ENCODE peak calls at places on chromosomes 4 and X, in seven cellular contexts. A is IMR-90, F is H9, Y is neuronal stem cell, H is mesenchymal stem cell, U is trophoblast cell, Q is H1. M is an unnamed sample.

GRCh38 chr4:4386736-4387392 is at the start of gene NSG1:
- DNase-seq in Q (peak), Y (peak), U (no peak), H (peak), A (peak), F (no peak), M (no peak)

GRCh38 chrX:51894697-51895336 is 1.4 kb downstream of the MAGED1 start:
- DNase-seq in U (no peak), Q (peak), A (peak), H (peak), Y (no peak), F (no peak), M (peak)

GRCh38 chrX:2398341-2398656 is 102.5 kb downstream of the DHRSX start:
- DNase-seq in Y (no peak), H (no peak), F (no peak), A (no peak), U (no peak), Q (no peak), M (no peak)

GRCh38 chr4:76782837-76783236 is 115.1 kb downstream of the SOWAHB start:
- DNase-seq in A (peak), F (no peak), Y (no peak), H (peak), Q (no peak), U (no peak), M (peak)

GRCh38 chr4:164716901-164717300 is 37.0 kb upstream of the SMIM31 start:
- DNase-seq in Q (no peak), F (peak), U (peak), Y (no peak), H (no peak), A (no peak), M (peak)

GRCh38 chrX:119145241-119145653 is 17.6 kb upstream of the KIAA1210 start:
- DNase-seq in A (no peak), Q (peak), H (no peak), U (no peak), F (peak), Y (no peak), M (peak)

GRCh38 chr4:8033067-8033755 is 93.5 kb upstream of the AFAP1 start:
- DNase-seq in U (no peak), H (no peak), A (no peak), Q (no peak), Y (no peak), F (no peak), M (no peak)

GRCh38 chr4:130747842-130748241 is 1651.9 kb downstream of the C4orf33 start:
- DNase-seq in H (peak), U (no peak), A (no peak), Y (no peak), F (no peak), Q (no peak), M (peak)

GRCh38 chr4:19382993-19383392 is 868.7 kb upstream of the SLIT2 start:
- DNase-seq in F (no peak), Y (no peak), A (peak), U (peak), H (peak), Q (no peak), M (no peak)

GRCh38 chrX:46381630-46382029 is 163.6 kb downstream of the ZNF674 start:
- DNase-seq in A (peak), H (peak), F (peak), Q (peak), U (no peak), Y (peak), M (peak)

GRCh38 chrX:44244008-44244407 is 99.5 kb downstream of the EFHC2 start:
- DNase-seq in U (peak), F (no peak), Q (no peak), A (peak), Y (peak), H (peak), M (peak)

GRCh38 chrX:131816551-131817136 is 206.5 kb upstream of the STK26 start:
- DNase-seq in H (no peak), F (no peak), Y (no peak), A (peak), Q (no peak), U (peak), M (no peak)
- H2BK120ac ChIP-seq in H (no peak), F (no peak), Y (no peak), A (no peak), Q (no peak), U (no peak), M (no peak)

DNA sequence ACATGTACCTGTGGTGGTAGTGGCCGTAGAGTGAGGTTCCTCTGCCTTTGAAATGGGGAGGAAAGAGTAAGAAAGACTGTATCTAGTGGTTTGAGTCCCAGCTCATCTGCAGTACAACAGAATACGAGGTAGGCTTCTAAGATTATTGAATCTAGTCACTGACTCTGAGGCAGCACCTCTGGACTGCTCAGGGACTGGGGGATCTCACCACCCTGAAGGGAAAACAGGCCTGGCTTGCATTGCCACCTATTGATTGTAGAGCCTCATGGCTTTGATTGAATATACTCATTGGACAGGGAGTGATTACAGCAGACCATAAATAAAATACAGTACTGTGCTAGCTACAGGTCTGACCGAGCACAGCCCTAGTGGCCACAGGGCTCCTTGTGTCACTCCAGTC is 50.5 kb downstream of the GPR174 start:
- DNase-seq in U (no peak), F (no peak), A (no peak), Y (no peak), Q (no peak), H (no peak), M (no peak)
- H2BK120ac ChIP-seq in U (no peak), F (no peak), A (no peak), Y (no peak), Q (no peak), H (no peak), M (no peak)

DNA sequence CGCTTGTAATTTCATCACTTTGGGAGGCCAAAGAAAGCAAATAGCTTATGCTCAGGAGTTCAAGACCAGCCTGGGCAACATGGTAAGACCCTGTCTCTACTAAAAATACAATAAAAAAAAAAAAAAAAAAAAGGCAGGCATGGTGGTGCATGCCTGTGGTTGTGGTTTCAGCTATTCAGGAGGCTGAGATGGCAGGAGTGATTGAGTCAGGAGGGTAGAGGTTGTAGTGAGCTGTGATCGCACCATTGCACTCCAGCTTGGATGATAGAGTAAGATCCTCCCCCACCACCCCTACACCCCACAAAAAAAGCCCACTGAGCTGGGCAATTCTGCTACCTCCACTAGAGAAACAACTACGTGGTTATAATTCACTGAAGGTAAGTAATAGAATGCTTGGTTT is 118.8 kb upstream of the PCDH18 start:
- DNase-seq in H (peak), Y (no peak), U (no peak), F (no peak), A (peak), Q (no peak), M (no peak)
- H2BK120ac ChIP-seq in H (no peak), Y (no peak), U (no peak), F (no peak), A (peak), Q (no peak), M (no peak)

DNA sequence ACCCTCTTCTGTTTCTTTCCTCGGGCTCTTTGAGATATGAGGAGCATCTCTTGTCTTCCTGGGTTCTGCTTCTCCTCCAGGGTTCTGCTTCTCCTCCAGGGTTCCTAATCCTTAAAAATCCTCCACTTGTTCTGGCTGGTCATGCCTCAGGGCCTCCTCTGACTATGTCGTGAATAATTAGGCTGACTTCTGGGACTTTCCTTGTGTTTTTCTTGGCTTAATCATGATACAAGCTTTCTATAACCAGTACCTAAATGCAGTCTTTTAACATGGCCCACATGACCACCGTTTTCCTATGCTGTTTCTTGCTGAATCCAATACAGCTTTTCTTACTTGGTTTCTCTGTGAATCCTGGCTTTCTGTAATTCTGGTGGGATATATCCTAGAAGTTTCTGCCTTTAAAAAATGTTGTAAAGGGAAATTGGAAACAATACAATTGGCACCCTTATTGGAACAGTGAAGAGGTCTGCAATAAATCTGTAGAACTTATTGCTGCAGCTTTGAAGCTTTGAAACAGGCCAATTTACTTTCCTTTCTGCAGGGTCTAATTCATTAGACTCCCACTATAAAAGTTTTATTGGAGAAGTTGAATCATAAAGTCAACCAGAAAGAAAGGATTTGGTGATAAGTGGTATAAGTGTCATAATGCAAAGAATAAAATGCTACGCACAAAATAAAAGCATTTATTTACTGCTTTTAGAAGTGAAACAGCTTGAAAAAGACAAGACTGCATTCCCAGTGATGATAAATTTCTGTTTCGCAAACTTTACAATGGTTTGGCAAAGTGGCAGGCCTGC is 213.2 kb downstream of the UGT8 start:
- DNase-seq in F (no peak), Q (no peak), Y (no peak), H (no peak), U (no peak), A (no peak), M (peak)
- H2BK120ac ChIP-seq in F (no peak), Q (no peak), Y (no peak), H (no peak), U (no peak), A (no peak), M (no peak)

GRCh38 chr4:185914583-185915199 is 102.7 kb upstream of the SORBS2 start:
- DNase-seq in A (peak), Y (no peak), H (peak), Q (no peak), F (no peak), U (no peak), M (no peak)

GRCh38 chr4:185909959-185910358 is 98.0 kb upstream of the SORBS2 start:
- DNase-seq in F (no peak), U (no peak), Q (no peak), A (no peak), H (no peak), Y (no peak), M (no peak)

GRCh38 chr4:185912779-185913178 is 100.8 kb upstream of the SORBS2 start:
- DNase-seq in Y (no peak), U (no peak), Q (no peak), A (no peak), F (no peak), H (no peak), M (no peak)

GRCh38 chr4:185915271-185915670 is 103.3 kb upstream of the SORBS2 start:
- DNase-seq in F (no peak), Q (no peak), A (no peak), U (no peak), H (no peak), Y (no peak), M (no peak)

DNA sequence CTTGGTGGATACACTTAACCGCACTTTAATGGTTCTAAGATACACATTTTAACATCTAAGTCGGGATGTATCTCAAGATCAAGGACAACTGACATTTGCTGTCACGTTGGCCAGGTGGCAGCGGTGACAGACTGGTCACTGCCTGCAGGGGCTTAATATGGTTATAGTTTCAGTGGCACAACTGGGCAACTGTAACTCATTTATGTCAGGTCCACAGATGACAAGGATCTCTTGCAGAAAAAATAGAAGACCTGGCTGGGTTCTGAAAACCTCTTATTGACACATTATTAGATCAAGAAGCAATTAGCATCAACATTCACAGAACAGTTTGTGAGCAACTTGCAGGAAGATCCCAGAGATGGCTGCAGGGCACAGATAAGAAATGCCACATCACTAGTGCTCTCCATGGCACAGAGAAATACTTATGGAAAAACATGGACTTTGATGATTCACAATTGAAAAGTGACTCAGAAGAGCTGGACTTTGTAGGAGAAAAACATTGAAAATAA is 99.6 kb upstream of the SORBS2 start:
- DNase-seq in Y (no peak), H (no peak), Q (no peak), F (no peak), A (peak), U (no peak), M (no peak)
- H2BK120ac ChIP-seq in Y (no peak), H (no peak), Q (no peak), F (no peak), A (no peak), U (no peak), M (no peak)

GRCh38 chr4:94763005-94763404 is 5.2 kb downstream of the BMPR1B start:
- DNase-seq in F (no peak), U (no peak), A (no peak), H (no peak), Y (no peak), Q (no peak), M (no peak)
- H2BK120ac ChIP-seq in F (no peak), U (no peak), A (no peak), H (no peak), Y (no peak), Q (no peak), M (no peak)

GRCh38 chrX:129642641-129643040 is 12.1 kb downstream of the APLN start:
- DNase-seq in Y (no peak), Q (no peak), A (no peak), F (no peak), U (no peak), H (peak), M (no peak)

GRCh38 chrX:129641941-129642340 is 12.8 kb downstream of the APLN start:
- DNase-seq in U (no peak), Q (no peak), Y (no peak), F (no peak), A (peak), H (peak), M (no peak)

GRCh38 chrX:129638917-129639316 is 15.8 kb downstream of the APLN start:
- DNase-seq in Q (no peak), A (no peak), F (peak), U (no peak), H (no peak), Y (no peak), M (peak)

GRCh38 chrX:129637217-129638109 is 17.3 kb downstream of the APLN start:
- DNase-seq in U (peak), F (peak), Y (peak), Q (peak), A (peak), H (peak), M (peak)

GRCh38 chrX:129640737-129641136 is 14.0 kb downstream of the APLN start:
- DNase-seq in U (no peak), Q (no peak), F (no peak), H (no peak), Y (no peak), A (no peak), M (no peak)
- H2BK120ac ChIP-seq in U (no peak), Q (no peak), F (no peak), H (no peak), Y (no peak), A (no peak), M (no peak)

GRCh38 chr4:37326852-37327251 is 82.3 kb downstream of the NWD2 start:
- DNase-seq in U (no peak), A (no peak), Q (no peak), F (no peak), H (no peak), Y (no peak), M (no peak)

GRCh38 chr4:37320518-37321235 is 76.1 kb downstream of the NWD2 start:
- DNase-seq in Q (no peak), A (no peak), H (peak), U (no peak), F (no peak), Y (no peak), M (no peak)

GRCh38 chr4:37322122-37322521 is 77.6 kb downstream of the NWD2 start:
- DNase-seq in Y (no peak), A (no peak), H (no peak), U (no peak), F (no peak), Q (no peak), M (peak)

GRCh38 chr4:37324526-37324925 is 80.0 kb downstream of the NWD2 start:
- DNase-seq in F (no peak), Y (no peak), U (no peak), H (no peak), A (no peak), Q (no peak), M (no peak)
- H2BK120ac ChIP-seq in F (no peak), Y (no peak), U (no peak), H (no peak), A (no peak), Q (no peak), M (no peak)

DNA sequence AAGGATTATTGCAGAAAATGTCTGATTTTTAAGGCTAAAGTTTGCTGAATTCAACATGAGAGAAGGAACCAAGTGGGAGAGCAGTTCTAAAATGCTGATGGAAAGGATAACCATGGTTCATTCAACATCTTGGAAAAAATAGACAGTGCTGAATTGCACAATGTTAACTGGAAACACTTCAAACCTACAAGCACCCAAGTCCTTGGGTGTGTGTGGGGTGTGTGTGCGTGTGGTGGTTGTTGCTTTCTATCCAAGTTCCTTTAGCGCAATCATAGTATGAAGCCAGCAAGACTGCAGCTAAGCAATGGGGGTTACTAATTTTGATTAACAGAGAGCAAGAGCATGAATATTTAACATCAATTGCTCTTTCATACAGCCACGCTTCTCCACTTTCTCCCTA is 29.3 kb upstream of the SCOC start:
- DNase-seq in A (no peak), F (no peak), U (no peak), Q (no peak), H (no peak), Y (no peak), M (no peak)
- H2BK120ac ChIP-seq in A (no peak), F (no peak), U (no peak), Q (no peak), H (no peak), Y (no peak), M (no peak)